ENCODE peak calls at places on chromosome 7, in four cellular contexts. A is tibial artery, V is myocyte, S is T-helper 9 cell. I is an unnamed sample.

GRCh38 chr7:2967238-2967637 is 76.4 kb downstream of the CARD11 start:
- DNase-seq in A (peak), V (no peak), S (no peak), I (no peak)

GRCh38 chr7:18895456-18895855 is 222.0 kb downstream of the TWIST1 start:
- DNase-seq in A (no peak), V (peak), S (no peak), I (no peak)

GRCh38 chr7:83547526-83547925 is 101.4 kb downstream of the SEMA3E start:
- DNase-seq in A (no peak), V (peak), S (no peak), I (no peak)

GRCh38 chr7:157018997-157019591 is 8.6 kb upstream of the MNX1 start:
- DNase-seq in A (no peak), V (no peak), S (no peak), I (no peak)

GRCh38 chr7:26153246-26153822 is 1.3 kb downstream of the NFE2L3 start:
- DNase-seq in A (no peak), V (no peak), S (no peak), I (no peak)

GRCh38 chr7:70420263-70420662 is 711.7 kb upstream of the GALNT17 start:
- DNase-seq in A (no peak), V (no peak), S (no peak), I (no peak)

GRCh38 chr7:73828107-73828803 is 2.5 kb upstream of the CLDN4 start:
- DNase-seq in A (no peak), V (peak), S (no peak), I (no peak)

GRCh38 chr7:2894118-2894940 is 50.2 kb upstream of the GNA12 start:
- DNase-seq in A (no peak), V (peak), S (peak), I (no peak)

GRCh38 chr7:93923946-93924345 is 2.4 kb downstream of the GNG11 start:
- DNase-seq in A (no peak), V (peak), S (no peak), I (no peak)

GRCh38 chr7:151917791-151918311 is 38.4 kb upstream of the GALNTL5 start:
- DNase-seq in A (peak), V (no peak), S (no peak), I (no peak)

GRCh38 chr7:98251251-98251843 is 685 bp downstream of the TECPR1 start:
- DNase-seq in A (no peak), V (peak), S (no peak), I (no peak)

GRCh38 chr7:24830440-24831050 is 73.3 kb upstream of the GSDME start:
- DNase-seq in A (no peak), V (no peak), S (no peak), I (no peak)

GRCh38 chr7:155763721-155764431 is 48.4 kb downstream of the SHH start:
- DNase-seq in A (no peak), V (peak), S (peak), I (no peak)

GRCh38 chr7:4230352-4230751 is 451.7 kb upstream of the FOXK1 start:
- DNase-seq in A (no peak), V (no peak), S (no peak), I (no peak)

GRCh38 chr7:151309306-151309705 is 32.3 kb upstream of the NUB1 start:
- DNase-seq in A (no peak), V (peak), S (no peak), I (no peak)

GRCh38 chr7:31695856-31696255 is 8.8 kb downstream of the PPP1R17 start:
- DNase-seq in A (no peak), V (no peak), S (no peak), I (no peak)

GRCh38 chr7:27189560-27190283 is 4.7 kb upstream of the HOXA11 start:
- DNase-seq in A (peak), V (no peak), S (no peak), I (no peak)

GRCh38 chr7:131015131-131015954 is 281.3 kb upstream of the KLF14 start:
- DNase-seq in A (no peak), V (no peak), S (no peak), I (no peak)

GRCh38 chr7:91311844-91312243 is 47.6 kb downstream of the FZD1 start:
- DNase-seq in A (no peak), V (peak), S (no peak), I (no peak)

GRCh38 chr7:131111081-131111576 is 216.5 kb upstream of the MKLN1 start:
- DNase-seq in A (no peak), V (peak), S (no peak), I (no peak)

GRCh38 chr7:97405842-97406241 is 288.3 kb downstream of the SDHAF3 start:
- DNase-seq in A (no peak), V (no peak), S (no peak), I (no peak)